ENCODE peak calls at places on chromosomes 3 and 15, in four cellular contexts. X, G, R and F are unnamed samples.

GRCh38 chr15:39511000-39511914 is 69.6 kb upstream of the THBS1 start:
- DNase-seq in X (peak; percentile 59), G (no peak), R (peak; percentile 56), F (no peak)

GRCh38 chr15:48928877-48929538 is 34.7 kb downstream of the SHC4 start:
- DNase-seq in X (peak; percentile 20), G (no peak), R (no peak), F (peak; percentile 91)

GRCh38 chr3:78165876-78166275 is 1126.0 kb downstream of the ROBO2 start:
- DNase-seq in X (no peak), G (no peak), R (no peak), F (no peak)

GRCh38 chr3:172595648-172596393 is 72.6 kb upstream of the TNFSF10 start:
- DNase-seq in X (peak; percentile 75), G (no peak), R (no peak), F (peak; percentile 53)

GRCh38 chr3:177157492-177157891 is 39.8 kb downstream of the TBL1XR1 start:
- DNase-seq in X (no peak), G (no peak), R (no peak), F (no peak)

GRCh38 chr15:42131826-42132806 is 24.3 kb downstream of the PLA2G4F start:
- DNase-seq in X (no peak), G (peak; percentile 28), R (no peak), F (no peak)

GRCh38 chr15:49423021-49423420 is at the start of gene FGF7:
- DNase-seq in X (peak; percentile 14), G (no peak), R (no peak), F (no peak)

GRCh38 chr15:101167791-101168462 is 83.9 kb downstream of the CHSY1 start:
- DNase-seq in X (peak; percentile 94), G (no peak), R (peak; percentile 34), F (peak; percentile 90)

DNA sequence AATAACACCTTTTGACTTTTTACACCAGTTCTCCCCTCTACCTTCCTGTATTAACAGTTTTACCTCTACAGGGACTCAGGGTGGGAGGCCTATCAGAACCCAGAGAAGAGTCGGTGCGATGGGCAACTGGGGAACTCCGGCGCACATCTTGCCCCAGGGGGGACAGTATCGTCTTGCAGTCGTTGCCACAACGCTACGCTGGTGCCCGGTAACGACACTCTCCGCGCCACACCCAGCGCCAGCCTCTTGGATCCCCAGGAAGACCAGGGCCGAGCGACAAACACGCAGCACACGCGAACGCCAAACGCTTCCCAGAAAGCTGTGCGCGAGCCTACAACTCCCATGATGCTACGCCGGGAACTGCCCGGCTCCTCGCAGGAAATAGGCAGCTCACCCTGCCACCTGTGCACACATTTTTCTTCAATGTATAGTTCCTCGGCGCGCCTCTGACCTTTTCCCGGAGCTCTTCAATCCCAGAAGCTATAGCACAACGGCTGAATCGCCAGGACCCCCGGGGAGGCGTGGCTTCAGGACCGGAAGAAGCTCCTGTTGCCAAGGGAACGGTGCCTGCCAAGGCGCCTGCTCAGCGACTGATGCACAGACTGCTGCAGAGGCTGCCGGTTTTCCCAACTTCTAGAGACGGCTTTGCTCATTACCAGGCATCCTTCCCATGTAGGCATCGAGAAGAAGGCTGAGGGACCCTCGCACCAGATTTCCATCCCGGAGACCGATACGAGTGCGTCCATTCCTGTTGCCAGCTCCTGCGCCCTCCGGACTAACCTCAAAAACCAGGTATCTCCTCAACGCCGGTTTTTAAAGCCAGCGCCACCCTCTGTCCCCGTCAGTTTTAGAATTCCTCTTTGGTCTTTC is at the start of gene ARL6:
- DNase-seq in X (peak; percentile 86), G (peak; percentile 88), R (peak; percentile 50), F (peak; percentile 83)
- TF ChIP-seq CTCF in X (no peak), G (peak; percentile 20), R (peak; percentile 33), F (no peak)

DNA sequence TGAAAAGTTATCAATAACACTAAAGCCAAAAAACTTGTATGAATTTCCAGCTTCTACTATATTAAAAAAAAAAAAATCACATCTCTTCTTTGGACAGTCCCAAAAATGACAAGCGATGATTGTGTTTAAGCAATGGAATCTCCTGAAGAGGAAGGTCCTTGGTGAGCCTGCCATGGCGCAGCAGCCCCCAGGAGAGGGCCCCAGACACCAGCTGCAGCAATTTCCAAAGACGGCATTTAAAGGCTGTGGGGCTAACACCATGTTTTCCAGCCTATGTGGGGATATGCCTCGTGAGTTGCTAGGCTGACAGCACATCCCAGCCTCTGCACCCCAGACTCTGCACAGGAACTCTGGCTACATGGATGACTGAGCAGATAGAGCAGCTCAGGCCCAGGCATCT is 14.7 kb downstream of the SKIC8 start:
- DNase-seq in X (peak; percentile 42), G (no peak), R (no peak), F (no peak)
- TF ChIP-seq CTCF in X (peak; percentile 33), G (peak; percentile 54), R (peak; percentile 20), F (no peak)

DNA sequence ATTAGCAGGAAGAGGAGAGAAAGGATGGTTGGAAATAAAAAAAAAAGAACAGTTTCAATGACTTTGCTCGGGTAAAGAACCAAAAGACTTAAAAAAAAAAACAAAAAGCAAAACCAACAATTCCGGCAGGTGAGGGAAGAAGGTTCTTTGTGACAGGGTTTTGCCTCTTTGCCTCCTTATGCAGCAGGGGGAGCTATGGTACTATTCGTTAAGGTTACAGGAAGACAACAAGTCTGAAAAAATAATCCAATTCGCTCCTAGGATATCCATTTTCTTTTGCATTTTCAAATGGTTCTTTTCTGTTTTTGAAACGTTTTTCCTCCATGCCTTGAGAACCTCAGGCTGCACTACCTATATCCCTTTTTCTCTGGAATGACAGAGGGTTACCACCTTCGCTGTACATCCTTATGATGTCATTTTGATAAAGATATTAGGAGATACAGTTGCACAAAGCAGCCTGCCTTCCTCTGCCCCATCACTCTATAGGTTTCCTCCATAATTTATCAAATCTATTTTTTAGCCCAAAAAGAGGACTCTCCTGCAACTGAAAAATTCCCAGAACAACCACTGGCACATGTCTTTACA is 55.0 kb downstream of the CFAP20DC start:
- DNase-seq in X (peak; percentile 51), G (peak; percentile 34), R (no peak), F (peak; percentile 50)
- TF ChIP-seq CTCF in X (peak; percentile 75), G (peak; percentile 85), R (peak; percentile 88), F (peak; percentile 71)

GRCh38 chr3:46759239-46760152 is 41.8 kb upstream of the PRSS50 start:
- DNase-seq in X (no peak), G (no peak), R (no peak), F (no peak)

GRCh38 chr3:46755646-46756045 is 38.0 kb upstream of the PRSS50 start:
- DNase-seq in X (no peak), G (no peak), R (no peak), F (no peak)

GRCh38 chr3:46756642-46757041 is 39.0 kb upstream of the PRSS50 start:
- DNase-seq in X (no peak), G (no peak), R (no peak), F (no peak)
- TF ChIP-seq CTCF in X (no peak), G (no peak), R (no peak), F (no peak)

GRCh38 chr15:85579957-85580694 is 199.7 kb downstream of the AKAP13 start:
- DNase-seq in X (peak; percentile 12), G (no peak), R (no peak), F (no peak)
- TF ChIP-seq CTCF in X (no peak), G (no peak), R (no peak), F (no peak)

GRCh38 chr3:98655666-98656065 is 62.3 kb upstream of the CPOX start:
- DNase-seq in X (no peak), G (no peak), R (no peak), F (no peak)

GRCh38 chr3:98651766-98652077 is 58.3 kb upstream of the CPOX start:
- DNase-seq in X (no peak), G (no peak), R (no peak), F (no peak)

GRCh38 chr3:98662699-98663098 is 69.3 kb upstream of the CPOX start:
- DNase-seq in X (no peak), G (no peak), R (no peak), F (no peak)

GRCh38 chr3:98657429-98657828 is 64.0 kb upstream of the CPOX start:
- DNase-seq in X (peak; percentile 55), G (peak; percentile 78), R (no peak), F (peak; percentile 65)
- TF ChIP-seq CTCF in X (peak; percentile 24), G (peak; percentile 74), R (no peak), F (no peak)